ENCODE peak calls at places on chromosomes 5 and 9, in four cellular contexts. H, U, Z and D are unnamed samples.

GRCh38 chr9:136007906-136008692 is 46.9 kb upstream of the UBAC1 start:
- DNase-seq in Z (peak; percentile 11), U (peak; percentile 9), H (no peak), D (no peak)

GRCh38 chr9:89606049-89606481 is 1.3 kb downstream of the GADD45G start:
- DNase-seq in Z (peak; percentile 11), H (peak; percentile 75), U (no peak), D (no peak)

GRCh38 chr5:134125195-134126015 is 10.9 kb downstream of the TCF7 start:
- DNase-seq in Z (peak; percentile 75), U (peak; percentile 96), H (no peak), D (peak; percentile 68)

GRCh38 chr9:111559000-111559610 is 34.1 kb downstream of the ZNF483 start:
- DNase-seq in H (no peak), U (no peak), Z (no peak), D (no peak)

GRCh38 chr5:52603742-52604141 is 184.0 kb upstream of the ITGA1 start:
- DNase-seq in Z (no peak), H (no peak), U (no peak), D (no peak)

GRCh38 chr5:114192108-114192507 is 169.8 kb upstream of the KCNN2 start:
- DNase-seq in U (peak; percentile 36), Z (peak; percentile 21), H (no peak), D (no peak)

GRCh38 chr5:140480310-140481014 is 67.0 kb upstream of the EIF4EBP3 start:
- DNase-seq in U (no peak), Z (no peak), H (no peak), D (no peak)

GRCh38 chr9:70044450-70045307 is 1.0 kb downstream of the MAMDC2 start:
- DNase-seq in Z (no peak), H (no peak), U (no peak), D (no peak)

GRCh38 chr5:133384903-133385302 is 227.4 kb downstream of the FSTL4 start:
- DNase-seq in H (no peak), U (no peak), Z (no peak), D (no peak)

GRCh38 chr9:29555452-29555851 is 1982.2 kb upstream of the C9orf72 start:
- DNase-seq in H (no peak), U (no peak), Z (no peak), D (no peak)

GRCh38 chr9:21605489-21605931 is 123.4 kb upstream of the IFNE start:
- DNase-seq in Z (peak; percentile 42), U (no peak), H (no peak), D (no peak)

GRCh38 chr9:1198085-1198484 is 147.9 kb downstream of the DMRT2 start:
- DNase-seq in H (no peak), U (no peak), Z (no peak), D (no peak)

GRCh38 chr9:95509851-95510529 is 6.8 kb downstream of the PTCH1 start:
- DNase-seq in Z (no peak), U (no peak), H (no peak), D (no peak)

GRCh38 chr5:10867408-10868303 is 106.6 kb upstream of the DAP start:
- DNase-seq in H (peak; percentile 57), U (no peak), Z (no peak), D (no peak)

GRCh38 chr5:59645380-59645779 is 248.1 kb downstream of the PDE4D start:
- DNase-seq in H (no peak), U (no peak), Z (no peak), D (no peak)

GRCh38 chr5:33475706-33476105 is 34.9 kb downstream of the TARS1 start:
- DNase-seq in U (no peak), Z (no peak), H (no peak), D (no peak)

GRCh38 chr5:158951951-158952545 is 147.7 kb downstream of the EBF1 start:
- DNase-seq in U (no peak), Z (no peak), H (no peak), D (no peak)

GRCh38 chr5:125129151-125129806 is 382.8 kb upstream of the ZNF608 start:
- DNase-seq in H (no peak), Z (no peak), U (no peak), D (no peak)

GRCh38 chr5:151238303-151238741 is 14.4 kb upstream of the CCDC69 start:
- DNase-seq in Z (no peak), H (no peak), U (no peak), D (no peak)

GRCh38 chr9:120480707-120481106 is 99.3 kb downstream of the CDK5RAP2 start:
- DNase-seq in Z (no peak), U (no peak), H (no peak), D (no peak)

GRCh38 chr5:9209846-9210547 is 335.9 kb downstream of the SEMA5A start:
- DNase-seq in H (no peak), U (no peak), Z (no peak), D (no peak)

GRCh38 chr5:122846051-122846567 is 696 bp downstream of the SNX24 start:
- DNase-seq in H (peak; percentile 38), Z (peak; percentile 29), U (peak; percentile 78), D (no peak)

GRCh38 chr9:122986010-122986409 is 45.2 kb downstream of the RABGAP1 start:
- DNase-seq in Z (no peak), U (no peak), H (no peak), D (no peak)

GRCh38 chr5:56314536-56314935 is 81.4 kb upstream of the ANKRD55 start:
- DNase-seq in Z (no peak), H (no peak), U (no peak), D (no peak)

GRCh38 chr5:128349044-128349629 is 188.9 kb downstream of the FBN2 start:
- DNase-seq in Z (no peak), H (no peak), U (peak; percentile 4), D (no peak)